ENCODE peak calls at places on chromosomes 13 and 19, in four cellular contexts. One of them, this sample, is unnamed. For H3K4me1, the result is how much of the 10 kb centered on the place peaks cover.

GRCh38 chr19:34253711-34254551 is 423 bp upstream of the GARRE1 start:
- DNase-seq in lower lobe of right lung: peak
- DNase-seq in adipocyte: no peak
- DNase-seq in left ventricle myocardium inferior: peak
- DNase-seq in this sample: peak

GRCh38 chr13:26050568-26051230 is 1.1 kb downstream of the SHISA2 start:
- DNase-seq in lower lobe of right lung: peak
- DNase-seq in adipocyte: peak
- DNase-seq in left ventricle myocardium inferior: no peak
- DNase-seq in this sample: peak

GRCh38 chr19:41914906-41915247 is 13.4 kb downstream of the ERFL start:
- DNase-seq in lower lobe of right lung: no peak
- DNase-seq in adipocyte: peak
- DNase-seq in left ventricle myocardium inferior: no peak
- DNase-seq in this sample: no peak

GRCh38 chr19:5053661-5054060 is 84.7 kb downstream of the KDM4B start:
- DNase-seq in lower lobe of right lung: no peak
- DNase-seq in adipocyte: no peak
- DNase-seq in left ventricle myocardium inferior: no peak
- DNase-seq in this sample: no peak

GRCh38 chr19:52993342-52994178 is 20.2 kb upstream of the ERVV-1 start:
- DNase-seq in lower lobe of right lung: peak
- DNase-seq in adipocyte: peak
- DNase-seq in left ventricle myocardium inferior: peak
- DNase-seq in this sample: peak

GRCh38 chr19:38183227-38183914 is 40.7 kb downstream of the DPF1 start:
- DNase-seq in lower lobe of right lung: no peak
- DNase-seq in adipocyte: no peak
- DNase-seq in left ventricle myocardium inferior: peak
- DNase-seq in this sample: peak

GRCh38 chr19:46190489-46190888 is 39.1 kb upstream of the IGFL1 start:
- DNase-seq in lower lobe of right lung: no peak
- DNase-seq in adipocyte: no peak
- DNase-seq in left ventricle myocardium inferior: no peak
- DNase-seq in this sample: no peak

GRCh38 chr13:51590966-51591627 is 6.8 kb downstream of the WDFY2 start:
- DNase-seq in lower lobe of right lung: no peak
- DNase-seq in adipocyte: peak
- DNase-seq in left ventricle myocardium inferior: no peak
- DNase-seq in this sample: peak

GRCh38 chr13:95100525-95101121 is 200.6 kb downstream of the ABCC4 start:
- DNase-seq in lower lobe of right lung: no peak
- DNase-seq in adipocyte: peak
- DNase-seq in left ventricle myocardium inferior: no peak
- DNase-seq in this sample: no peak

GRCh38 chr19:36030264-36031148 is 2.2 kb downstream of the CLIP3 start:
- DNase-seq in lower lobe of right lung: no peak
- DNase-seq in adipocyte: peak
- DNase-seq in left ventricle myocardium inferior: no peak
- DNase-seq in this sample: no peak

GRCh38 chr13:93472897-93473296 is 246.3 kb downstream of the GPC6 start:
- DNase-seq in lower lobe of right lung: no peak
- DNase-seq in adipocyte: no peak
- DNase-seq in left ventricle myocardium inferior: no peak
- DNase-seq in this sample: no peak

GRCh38 chr19:43562698-43563241 is 12.6 kb downstream of the XRCC1 start:
- DNase-seq in lower lobe of right lung: peak
- DNase-seq in adipocyte: no peak
- DNase-seq in left ventricle myocardium inferior: peak
- DNase-seq in this sample: peak

GRCh38 chr19:41298327-41298964 is 11.5 kb upstream of the CCDC97 start:
- DNase-seq in lower lobe of right lung: peak
- DNase-seq in adipocyte: peak
- DNase-seq in left ventricle myocardium inferior: peak
- DNase-seq in this sample: peak

GRCh38 chr19:40804783-40805242 is 5.8 kb downstream of the EGLN2 start:
- DNase-seq in lower lobe of right lung: no peak
- DNase-seq in adipocyte: no peak
- DNase-seq in left ventricle myocardium inferior: no peak
- DNase-seq in this sample: no peak

GRCh38 chr19:14085309-14085995 is at the start of gene C19orf67:
- DNase-seq in lower lobe of right lung: no peak
- DNase-seq in adipocyte: no peak
- DNase-seq in left ventricle myocardium inferior: no peak
- DNase-seq in this sample: no peak

GRCh38 chr19:11489378-11489777 is 8.5 kb upstream of the ELAVL3 start:
- DNase-seq in lower lobe of right lung: no peak
- DNase-seq in adipocyte: no peak
- DNase-seq in left ventricle myocardium inferior: no peak
- DNase-seq in this sample: no peak

GRCh38 chr13:37476874-37477273 is 121.7 kb downstream of the POSTN start:
- DNase-seq in lower lobe of right lung: no peak
- DNase-seq in adipocyte: peak
- DNase-seq in left ventricle myocardium inferior: peak
- DNase-seq in this sample: peak

GRCh38 chr13:67977081-67977480 is 746.9 kb upstream of the PCDH9 start:
- DNase-seq in lower lobe of right lung: no peak
- DNase-seq in adipocyte: peak
- DNase-seq in left ventricle myocardium inferior: no peak
- DNase-seq in this sample: no peak

GRCh38 chr13:77213644-77214043 is 113.2 kb downstream of the MYCBP2 start:
- DNase-seq in lower lobe of right lung: no peak
- DNase-seq in adipocyte: no peak
- DNase-seq in left ventricle myocardium inferior: no peak
- DNase-seq in this sample: no peak

GRCh38 chr13:51559916-51560315 is 24.3 kb upstream of the WDFY2 start:
- DNase-seq in lower lobe of right lung: no peak
- DNase-seq in adipocyte: no peak
- DNase-seq in left ventricle myocardium inferior: no peak
- DNase-seq in this sample: no peak

GRCh38 chr19:2291185-2291751 is 9.3 kb upstream of the PEAK3 start:
- DNase-seq in lower lobe of right lung: no peak
- DNase-seq in adipocyte: peak
- DNase-seq in left ventricle myocardium inferior: no peak
- DNase-seq in this sample: no peak

GRCh38 chr13:43267916-43268315 is 244.5 kb downstream of the DNAJC15 start:
- DNase-seq in lower lobe of right lung: no peak
- DNase-seq in adipocyte: no peak
- DNase-seq in left ventricle myocardium inferior: no peak
- DNase-seq in this sample: no peak

GRCh38 chr19:39507715-39508364 is 7.1 kb upstream of the SELENOV start:
- DNase-seq in lower lobe of right lung: no peak
- DNase-seq in adipocyte: no peak
- DNase-seq in left ventricle myocardium inferior: no peak
- DNase-seq in this sample: no peak

GRCh38 chr13:27203186-27203585 is 31.6 kb upstream of the USP12 start:
- DNase-seq in lower lobe of right lung: no peak
- DNase-seq in adipocyte: no peak
- DNase-seq in left ventricle myocardium inferior: no peak
- DNase-seq in this sample: no peak
- H3K4me1 ChIP-seq in lower lobe of right lung: under half
- H3K4me1 ChIP-seq in adipocyte: under half
- H3K4me1 ChIP-seq in left ventricle myocardium inferior: under half
- H3K4me1 ChIP-seq in this sample: under half

DNA sequence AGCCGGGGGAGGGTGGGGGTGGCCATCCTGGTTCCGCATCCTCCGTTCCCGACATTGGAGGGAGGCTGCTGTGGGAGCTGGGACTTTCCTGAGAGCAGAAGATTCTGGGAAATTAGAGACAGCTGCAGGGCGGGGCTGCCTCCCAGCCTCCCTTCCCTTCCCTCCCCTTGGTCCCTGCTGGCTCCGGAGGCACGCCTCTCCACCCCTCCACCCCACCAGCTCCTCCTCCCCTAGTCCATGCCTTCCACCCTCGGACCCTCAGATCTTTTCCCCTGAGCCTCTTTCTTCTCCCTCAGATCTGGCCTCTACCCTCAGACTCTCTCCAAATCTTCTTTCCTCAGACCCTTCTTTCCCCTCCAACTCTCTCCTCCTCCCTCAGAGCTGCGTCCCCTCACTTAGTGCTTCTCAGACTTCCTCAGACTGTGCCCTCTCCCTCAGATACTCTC is 3.1 kb upstream of the BCL3 start:
- DNase-seq in lower lobe of right lung: no peak
- DNase-seq in adipocyte: peak
- DNase-seq in left ventricle myocardium inferior: peak
- DNase-seq in this sample: peak
- H3K4me1 ChIP-seq in lower lobe of right lung: half or more
- H3K4me1 ChIP-seq in adipocyte: half or more
- H3K4me1 ChIP-seq in left ventricle myocardium inferior: half or more
- H3K4me1 ChIP-seq in this sample: half or more

DNA sequence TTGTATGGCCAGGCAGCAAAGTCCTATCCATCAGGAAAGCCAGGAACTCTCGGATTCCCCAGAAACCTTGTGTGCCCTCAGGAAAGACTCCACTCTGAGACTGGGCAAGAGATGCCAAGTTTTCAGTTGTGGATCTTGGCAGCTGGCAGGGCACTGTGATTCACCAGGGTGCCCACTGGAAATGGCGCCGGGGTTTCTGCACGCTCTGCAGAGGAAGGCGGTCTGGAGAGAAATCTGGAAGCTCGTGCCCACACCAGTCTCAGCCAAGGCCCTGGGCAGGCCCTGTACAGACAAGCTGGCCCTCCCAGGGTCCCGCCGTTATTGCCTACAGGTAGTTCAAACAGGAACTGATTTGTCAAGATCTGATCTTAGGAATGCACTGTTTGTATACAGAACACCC is 4.9 kb downstream of the NAPA start:
- DNase-seq in lower lobe of right lung: no peak
- DNase-seq in adipocyte: no peak
- DNase-seq in left ventricle myocardium inferior: no peak
- DNase-seq in this sample: no peak
- H3K4me1 ChIP-seq in lower lobe of right lung: half or more
- H3K4me1 ChIP-seq in adipocyte: half or more
- H3K4me1 ChIP-seq in left ventricle myocardium inferior: half or more
- H3K4me1 ChIP-seq in this sample: half or more

DNA sequence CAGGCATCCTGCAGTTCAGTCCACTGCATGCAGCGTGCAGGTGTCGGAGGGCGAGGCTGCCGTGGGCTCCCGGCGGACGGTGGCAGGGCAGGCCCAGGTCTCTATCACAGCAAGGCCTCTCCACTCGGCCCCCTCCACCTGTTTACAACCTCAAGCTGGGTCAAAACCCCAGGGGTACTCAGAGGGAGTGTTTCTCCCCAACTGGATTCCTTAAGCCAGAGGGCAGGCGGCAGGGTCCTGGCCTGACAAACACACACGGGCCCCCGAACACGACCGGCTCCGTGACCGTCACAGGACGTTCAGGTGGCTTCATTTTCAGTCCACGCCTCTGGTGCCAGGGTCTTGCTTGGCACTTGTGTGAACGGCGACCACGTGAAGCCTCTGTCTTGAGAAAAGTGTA is 23.5 kb downstream of the RASA3 start:
- DNase-seq in lower lobe of right lung: peak
- DNase-seq in adipocyte: no peak
- DNase-seq in left ventricle myocardium inferior: no peak
- DNase-seq in this sample: no peak
- H3K4me1 ChIP-seq in lower lobe of right lung: under half
- H3K4me1 ChIP-seq in adipocyte: under half
- H3K4me1 ChIP-seq in left ventricle myocardium inferior: under half
- H3K4me1 ChIP-seq in this sample: under half

GRCh38 chr19:1258161-1258492 is 9.7 kb downstream of the MIDN start:
- DNase-seq in lower lobe of right lung: no peak
- DNase-seq in adipocyte: no peak
- DNase-seq in left ventricle myocardium inferior: no peak
- DNase-seq in this sample: no peak

GRCh38 chr19:1260749-1261511 is 8.2 kb upstream of the CIRBP start:
- DNase-seq in lower lobe of right lung: peak
- DNase-seq in adipocyte: peak
- DNase-seq in left ventricle myocardium inferior: peak
- DNase-seq in this sample: peak

GRCh38 chr19:1258707-1259205 is 10.4 kb downstream of the MIDN start:
- DNase-seq in lower lobe of right lung: no peak
- DNase-seq in adipocyte: no peak
- DNase-seq in left ventricle myocardium inferior: no peak
- DNase-seq in this sample: no peak

GRCh38 chr19:1259873-1260748 is 9.0 kb upstream of the CIRBP start:
- DNase-seq in lower lobe of right lung: peak
- DNase-seq in adipocyte: no peak
- DNase-seq in left ventricle myocardium inferior: no peak
- DNase-seq in this sample: no peak

GRCh38 chr19:1259206-1259872 is 9.8 kb upstream of the CIRBP start:
- DNase-seq in lower lobe of right lung: peak
- DNase-seq in adipocyte: peak
- DNase-seq in left ventricle myocardium inferior: peak
- DNase-seq in this sample: peak
- H3K4me1 ChIP-seq in lower lobe of right lung: half or more
- H3K4me1 ChIP-seq in adipocyte: half or more
- H3K4me1 ChIP-seq in left ventricle myocardium inferior: half or more
- H3K4me1 ChIP-seq in this sample: half or more

GRCh38 chr13:40993119-40993518 is 26.0 kb downstream of the ELF1 start:
- DNase-seq in lower lobe of right lung: no peak
- DNase-seq in adipocyte: no peak
- DNase-seq in left ventricle myocardium inferior: no peak
- DNase-seq in this sample: no peak

GRCh38 chr13:40994581-40995230 is 24.4 kb downstream of the ELF1 start:
- DNase-seq in lower lobe of right lung: no peak
- DNase-seq in adipocyte: no peak
- DNase-seq in left ventricle myocardium inferior: no peak
- DNase-seq in this sample: no peak

GRCh38 chr13:40993987-40994386 is 25.1 kb downstream of the ELF1 start:
- DNase-seq in lower lobe of right lung: no peak
- DNase-seq in adipocyte: no peak
- DNase-seq in left ventricle myocardium inferior: no peak
- DNase-seq in this sample: no peak

GRCh38 chr13:40995997-40996396 is 23.1 kb downstream of the ELF1 start:
- DNase-seq in lower lobe of right lung: no peak
- DNase-seq in adipocyte: no peak
- DNase-seq in left ventricle myocardium inferior: no peak
- DNase-seq in this sample: no peak

GRCh38 chr13:40996433-40997095 is 22.6 kb downstream of the ELF1 start:
- DNase-seq in lower lobe of right lung: no peak
- DNase-seq in adipocyte: no peak
- DNase-seq in left ventricle myocardium inferior: no peak
- DNase-seq in this sample: no peak
- H3K4me1 ChIP-seq in lower lobe of right lung: under half
- H3K4me1 ChIP-seq in adipocyte: under half
- H3K4me1 ChIP-seq in left ventricle myocardium inferior: half or more
- H3K4me1 ChIP-seq in this sample: under half

GRCh38 chr19:18519962-18520847 is 1.7 kb downstream of the ELL start:
- DNase-seq in lower lobe of right lung: no peak
- DNase-seq in adipocyte: peak
- DNase-seq in left ventricle myocardium inferior: peak
- DNase-seq in this sample: peak
- H3K4me1 ChIP-seq in lower lobe of right lung: under half
- H3K4me1 ChIP-seq in adipocyte: under half
- H3K4me1 ChIP-seq in left ventricle myocardium inferior: half or more
- H3K4me1 ChIP-seq in this sample: under half

GRCh38 chr13:113203507-113204377 is 4.7 kb downstream of the PCID2 start:
- DNase-seq in lower lobe of right lung: no peak
- DNase-seq in adipocyte: no peak
- DNase-seq in left ventricle myocardium inferior: peak
- DNase-seq in this sample: peak
- H3K4me1 ChIP-seq in lower lobe of right lung: under half
- H3K4me1 ChIP-seq in adipocyte: half or more
- H3K4me1 ChIP-seq in left ventricle myocardium inferior: half or more
- H3K4me1 ChIP-seq in this sample: under half

This sample was measured in heart right ventricle.